ENCODE peak calls at places on chromosome 3, in ten cellular contexts. Z is CD8-positive, alpha-beta T cell; B is neural progenitor cell; N is right lobe of liver; K is RWPE2; R is aorta; Y is small intestine; D is GM23248; A is left ventricle myocardium inferior; L is tibial artery. Q is an unnamed sample.

GRCh38 chr3:69144631-69145244 is 22.3 kb upstream of the LMOD3 start:
- DNase-seq in Z (no peak), B (peak; percentile 62), N (no peak), K (no peak), R (no peak), Y (no peak), D (no peak), A (no peak), L (no peak), Q (no peak)

GRCh38 chr3:124281453-124282316 is 289.8 kb upstream of the ROPN1 start:
- DNase-seq in Z (no peak), B (peak; percentile 57), N (no peak), K (no peak), R (no peak), Y (peak; percentile 50), D (peak; percentile 58), A (no peak), L (no peak), Q (peak; percentile 2)

GRCh38 chr3:58157649-58158048 is 53.1 kb downstream of the DNASE1L3 start:
- DNase-seq in Z (no peak), B (peak; percentile 18), N (no peak), K (no peak), R (no peak), Y (no peak), D (no peak), A (no peak), L (no peak), Q (no peak)

GRCh38 chr3:51686512-51687215 is 15.6 kb downstream of the TEX264 start:
- DNase-seq in Z (peak; percentile 73), B (no peak), N (no peak), K (no peak), R (no peak), Y (peak; percentile 45), D (peak; percentile 59), A (peak; percentile 64), L (no peak), Q (peak; percentile 85)

GRCh38 chr3:66014641-66015040 is 24.1 kb downstream of the MAGI1 start:
- DNase-seq in Z (no peak), B (no peak), N (no peak), K (no peak), R (no peak), Y (peak; percentile 52), D (no peak), A (no peak), L (no peak), Q (no peak)

GRCh38 chr3:190294030-190294429 is 28.2 kb downstream of the CLDN1 start:
- DNase-seq in Z (no peak), B (peak; percentile 26), N (no peak), K (no peak), R (no peak), Y (no peak), D (no peak), A (no peak), L (no peak), Q (no peak)

GRCh38 chr3:135637033-135637432 is 328.5 kb upstream of the PPP2R3A start:
- DNase-seq in Z (no peak), B (no peak), N (no peak), K (no peak), R (no peak), Y (no peak), D (no peak), A (no peak), L (no peak), Q (no peak)

GRCh38 chr3:10515396-10515795 is 10.0 kb upstream of the ATP2B2 start:
- DNase-seq in Z (no peak), B (no peak), N (no peak), K (peak; percentile 5), R (peak; percentile 11), Y (no peak), D (no peak), A (no peak), L (no peak), Q (no peak)

GRCh38 chr3:72123908-72124441 is 339.0 kb upstream of the PROK2 start:
- DNase-seq in Z (no peak), B (no peak), N (peak; percentile 83), K (peak; percentile 91), R (no peak), Y (peak; percentile 31), D (peak; percentile 85), A (peak; percentile 36), L (peak; percentile 93), Q (no peak)

GRCh38 chr3:142896996-142897395 is 8.1 kb upstream of the PCOLCE2 start:
- DNase-seq in Z (no peak), B (no peak), N (no peak), K (no peak), R (no peak), Y (no peak), D (no peak), A (no peak), L (no peak), Q (no peak)

GRCh38 chr3:114899186-114899931 is 247.7 kb downstream of the ZBTB20 start:
- DNase-seq in Z (no peak), B (peak; percentile 31), N (peak; percentile 58), K (no peak), R (no peak), Y (peak; percentile 48), D (no peak), A (no peak), L (no peak), Q (no peak)

GRCh38 chr3:133441867-133442270 is 42.0 kb downstream of the BFSP2 start:
- DNase-seq in Z (no peak), B (no peak), N (no peak), K (no peak), R (no peak), Y (peak; percentile 18), D (no peak), A (no peak), L (no peak), Q (no peak)

GRCh38 chr3:20739814-20740213 is 553.8 kb upstream of the SGO1 start:
- DNase-seq in Z (no peak), B (no peak), N (no peak), K (no peak), R (no peak), Y (peak; percentile 1), D (peak; percentile 5), A (no peak), L (no peak), Q (no peak)

GRCh38 chr3:177420643-177421042 is 223.4 kb upstream of the TBL1XR1 start:
- DNase-seq in Z (no peak), B (no peak), N (no peak), K (no peak), R (no peak), Y (no peak), D (peak; percentile 44), A (no peak), L (no peak), Q (no peak)

GRCh38 chr3:39423571-39423970 is 17.1 kb downstream of the RPSA start:
- DNase-seq in Z (no peak), B (no peak), N (no peak), K (no peak), R (no peak), Y (no peak), D (no peak), A (no peak), L (no peak), Q (no peak)

GRCh38 chr3:39415983-39416382 is 9.5 kb downstream of the RPSA start:
- DNase-seq in Z (no peak), B (no peak), N (no peak), K (no peak), R (no peak), Y (no peak), D (peak; percentile 28), A (no peak), L (no peak), Q (no peak)

GRCh38 chr3:39420537-39420936 is 14.0 kb downstream of the RPSA start:
- DNase-seq in Z (no peak), B (no peak), N (no peak), K (no peak), R (no peak), Y (no peak), D (no peak), A (no peak), L (no peak), Q (no peak)

GRCh38 chr3:39414421-39414907 is 7.9 kb downstream of the RPSA start:
- DNase-seq in Z (no peak), B (no peak), N (no peak), K (no peak), R (no peak), Y (no peak), D (peak; percentile 29), A (no peak), L (no peak), Q (no peak)

GRCh38 chr3:39419697-39420293 is 13.3 kb downstream of the RPSA start:
- DNase-seq in Z (no peak), B (no peak), N (no peak), K (no peak), R (no peak), Y (no peak), D (no peak), A (no peak), L (no peak), Q (no peak)
- H3K27ac ChIP-seq in Z (no peak overlapping the region), B (no peak overlapping the region), N (no peak overlapping the region), K (no peak overlapping the region), R (no peak overlapping the region), Y (no peak overlapping the region), D (no peak overlapping the region), A (no peak overlapping the region), L (no peak overlapping the region), Q (no peak overlapping the region)

DNA sequence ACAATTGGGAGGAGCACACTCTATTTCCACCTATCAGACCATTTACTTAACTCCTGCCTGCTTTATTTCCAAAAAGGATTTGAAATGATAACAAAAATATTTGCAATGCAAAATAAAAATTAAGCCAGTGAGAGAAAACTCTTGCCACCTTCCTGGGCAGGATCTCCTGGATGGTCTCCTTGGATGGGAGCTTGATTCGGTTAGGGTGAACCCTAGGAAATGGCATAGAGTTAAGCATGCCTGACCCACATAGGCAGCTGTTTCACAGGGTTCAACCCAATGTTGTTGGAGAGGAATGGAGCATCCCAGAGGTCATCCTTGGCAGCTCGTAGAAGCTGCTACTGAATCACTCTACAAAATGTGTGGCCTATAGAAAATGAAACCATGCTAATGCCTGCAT is 83.8 kb downstream of the TGFBR2 start:
- DNase-seq in Z (no peak), B (no peak), N (no peak), K (no peak), R (no peak), Y (no peak), D (no peak), A (no peak), L (no peak), Q (no peak)
- H3K4me1 ChIP-seq in Z (peaks cover 82% of the 10 kb centered on the region), B (peaks cover 3% of the 10 kb centered on the region), N (no peaks in the 10 kb centered on the region), K (peaks cover 34% of the 10 kb centered on the region), R (peaks cover 16% of the 10 kb centered on the region), Y (peaks cover 7% of the 10 kb centered on the region), D (peaks cover 35% of the 10 kb centered on the region), A (peaks cover 98% of the 10 kb centered on the region), L (peaks cover 86% of the 10 kb centered on the region), Q (peaks cover 26% of the 10 kb centered on the region)

GRCh38 chr3:102443021-102443420 is 8.2 kb downstream of the ZPLD1 start:
- DNase-seq in Z (no peak), B (no peak), N (no peak), K (no peak), R (no peak), Y (no peak), D (no peak), A (no peak), L (no peak), Q (no peak)
- H3K27me3 ChIP-seq in Z (no peaks in the 10 kb centered on the region), B (no peaks in the 10 kb centered on the region), N (no peaks in the 10 kb centered on the region), K (no peaks in the 10 kb centered on the region), R (no peaks in the 10 kb centered on the region), Y (no peaks in the 10 kb centered on the region), D (no peaks in the 10 kb centered on the region), A (no peaks in the 10 kb centered on the region), L (no peaks in the 10 kb centered on the region), Q (no peaks in the 10 kb centered on the region)

DNA sequence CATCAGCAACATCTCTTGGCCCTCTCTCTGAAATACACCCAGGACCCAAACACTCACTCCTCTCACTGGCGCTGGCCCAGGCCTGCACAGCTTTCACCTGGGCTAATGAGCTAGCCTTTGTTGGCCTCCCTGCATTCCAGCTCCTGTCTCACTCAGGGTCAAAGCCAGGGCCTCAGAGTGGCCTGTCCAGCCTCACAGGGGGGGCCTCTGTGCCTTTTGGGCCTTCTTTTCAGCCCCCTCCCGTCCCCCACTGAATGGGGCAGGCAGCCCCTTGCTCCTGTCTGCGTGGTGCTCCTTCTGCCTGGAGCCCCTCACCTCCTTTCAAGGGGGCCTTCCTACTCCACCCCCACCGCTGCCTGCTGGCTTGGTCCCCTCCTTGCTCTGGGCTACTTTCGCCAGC is 59.0 kb upstream of the PRR23E start:
- DNase-seq in Z (no peak), B (no peak), N (no peak), K (no peak), R (no peak), Y (no peak), D (no peak), A (no peak), L (peak; percentile 53), Q (no peak)
- H3K27ac ChIP-seq in Z (no peak overlapping the region), B (no peak overlapping the region), N (no peak overlapping the region), K (no peak overlapping the region), R (no peak overlapping the region), Y (no peak overlapping the region), D (no peak overlapping the region), A (no peak overlapping the region), L (no peak overlapping the region), Q (no peak overlapping the region)